ENCODE peak calls at places on chromosomes 5 and 9, in ten cellular contexts. One of them, this sample, is unnamed.

GRCh38 chr5:179908528-179908927 is 831 bp upstream of the TBC1D9B start:
- DNase-seq in KBM-7: no peak
- DNase-seq in 8988T: no peak
- DNase-seq in activated CD4-positive, alpha-beta memory T cell treated with anti-CD3 and anti-CD28 coated beads, Interleukin-2, amount 10 ng/mL, durations not matched to agents 7 days and 5 days: no peak
- DNase-seq in stimulated activated CD4-positive, alpha-beta T cell treated with anti-CD3 and anti-CD28 coated beads, Interleukin-2, amount 100 ng/mL, for 24 hours: no peak
- DNase-seq in activated CD4-positive, alpha-beta T cell treated with anti-CD3 and anti-CD28 coated beads for 36 hours: peak
- DNase-seq in neural progenitor cell: peak
- DNase-seq in OCI-LY7: peak
- DNase-seq in amniotic epithelial cell: no peak
- DNase-seq in testis: no peak
- DNase-seq in this sample: no peak

GRCh38 chr9:4182831-4183230 is 117.0 kb downstream of the GLIS3 start:
- DNase-seq in KBM-7: no peak
- DNase-seq in 8988T: no peak
- DNase-seq in activated CD4-positive, alpha-beta memory T cell treated with anti-CD3 and anti-CD28 coated beads, Interleukin-2, amount 10 ng/mL, durations not matched to agents 7 days and 5 days: no peak
- DNase-seq in stimulated activated CD4-positive, alpha-beta T cell treated with anti-CD3 and anti-CD28 coated beads, Interleukin-2, amount 100 ng/mL, for 24 hours: no peak
- DNase-seq in activated CD4-positive, alpha-beta T cell treated with anti-CD3 and anti-CD28 coated beads for 36 hours: no peak
- DNase-seq in neural progenitor cell: no peak
- DNase-seq in OCI-LY7: no peak
- DNase-seq in amniotic epithelial cell: peak
- DNase-seq in testis: no peak
- DNase-seq in this sample: no peak

GRCh38 chr9:134947265-134947955 is 29.7 kb upstream of the FCN1 start:
- DNase-seq in KBM-7: no peak
- DNase-seq in 8988T: no peak
- DNase-seq in activated CD4-positive, alpha-beta memory T cell treated with anti-CD3 and anti-CD28 coated beads, Interleukin-2, amount 10 ng/mL, durations not matched to agents 7 days and 5 days: no peak
- DNase-seq in stimulated activated CD4-positive, alpha-beta T cell treated with anti-CD3 and anti-CD28 coated beads, Interleukin-2, amount 100 ng/mL, for 24 hours: no peak
- DNase-seq in activated CD4-positive, alpha-beta T cell treated with anti-CD3 and anti-CD28 coated beads for 36 hours: no peak
- DNase-seq in neural progenitor cell: no peak
- DNase-seq in OCI-LY7: no peak
- DNase-seq in amniotic epithelial cell: no peak
- DNase-seq in testis: peak
- DNase-seq in this sample: no peak

GRCh38 chr9:13270734-13271133 is 8.8 kb downstream of the MPDZ start:
- DNase-seq in KBM-7: no peak
- DNase-seq in 8988T: no peak
- DNase-seq in activated CD4-positive, alpha-beta memory T cell treated with anti-CD3 and anti-CD28 coated beads, Interleukin-2, amount 10 ng/mL, durations not matched to agents 7 days and 5 days: no peak
- DNase-seq in stimulated activated CD4-positive, alpha-beta T cell treated with anti-CD3 and anti-CD28 coated beads, Interleukin-2, amount 100 ng/mL, for 24 hours: no peak
- DNase-seq in activated CD4-positive, alpha-beta T cell treated with anti-CD3 and anti-CD28 coated beads for 36 hours: no peak
- DNase-seq in neural progenitor cell: no peak
- DNase-seq in OCI-LY7: no peak
- DNase-seq in amniotic epithelial cell: no peak
- DNase-seq in testis: no peak
- DNase-seq in this sample: no peak

GRCh38 chr5:50694027-50694590 is 27.7 kb downstream of the PARP8 start:
- DNase-seq in KBM-7: no peak
- DNase-seq in 8988T: no peak
- DNase-seq in activated CD4-positive, alpha-beta memory T cell treated with anti-CD3 and anti-CD28 coated beads, Interleukin-2, amount 10 ng/mL, durations not matched to agents 7 days and 5 days: no peak
- DNase-seq in stimulated activated CD4-positive, alpha-beta T cell treated with anti-CD3 and anti-CD28 coated beads, Interleukin-2, amount 100 ng/mL, for 24 hours: no peak
- DNase-seq in activated CD4-positive, alpha-beta T cell treated with anti-CD3 and anti-CD28 coated beads for 36 hours: no peak
- DNase-seq in neural progenitor cell: no peak
- DNase-seq in OCI-LY7: no peak
- DNase-seq in amniotic epithelial cell: no peak
- DNase-seq in testis: no peak
- DNase-seq in this sample: no peak

GRCh38 chr5:54581831-54582548 is 64.4 kb downstream of the SNX18 start:
- DNase-seq in KBM-7: no peak
- DNase-seq in 8988T: no peak
- DNase-seq in activated CD4-positive, alpha-beta memory T cell treated with anti-CD3 and anti-CD28 coated beads, Interleukin-2, amount 10 ng/mL, durations not matched to agents 7 days and 5 days: no peak
- DNase-seq in stimulated activated CD4-positive, alpha-beta T cell treated with anti-CD3 and anti-CD28 coated beads, Interleukin-2, amount 100 ng/mL, for 24 hours: no peak
- DNase-seq in activated CD4-positive, alpha-beta T cell treated with anti-CD3 and anti-CD28 coated beads for 36 hours: no peak
- DNase-seq in neural progenitor cell: no peak
- DNase-seq in OCI-LY7: no peak
- DNase-seq in amniotic epithelial cell: peak
- DNase-seq in testis: no peak
- DNase-seq in this sample: no peak

GRCh38 chr5:138370537-138370936 is 18.1 kb downstream of the KDM3B start:
- DNase-seq in KBM-7: no peak
- DNase-seq in 8988T: no peak
- DNase-seq in activated CD4-positive, alpha-beta memory T cell treated with anti-CD3 and anti-CD28 coated beads, Interleukin-2, amount 10 ng/mL, durations not matched to agents 7 days and 5 days: no peak
- DNase-seq in stimulated activated CD4-positive, alpha-beta T cell treated with anti-CD3 and anti-CD28 coated beads, Interleukin-2, amount 100 ng/mL, for 24 hours: no peak
- DNase-seq in activated CD4-positive, alpha-beta T cell treated with anti-CD3 and anti-CD28 coated beads for 36 hours: no peak
- DNase-seq in neural progenitor cell: no peak
- DNase-seq in OCI-LY7: no peak
- DNase-seq in amniotic epithelial cell: no peak
- DNase-seq in testis: no peak
- DNase-seq in this sample: no peak

GRCh38 chr9:78029601-78030552 is 1.7 kb downstream of the GNAQ start:
- DNase-seq in KBM-7: peak
- DNase-seq in 8988T: peak
- DNase-seq in activated CD4-positive, alpha-beta memory T cell treated with anti-CD3 and anti-CD28 coated beads, Interleukin-2, amount 10 ng/mL, durations not matched to agents 7 days and 5 days: peak
- DNase-seq in stimulated activated CD4-positive, alpha-beta T cell treated with anti-CD3 and anti-CD28 coated beads, Interleukin-2, amount 100 ng/mL, for 24 hours: peak
- DNase-seq in activated CD4-positive, alpha-beta T cell treated with anti-CD3 and anti-CD28 coated beads for 36 hours: peak
- DNase-seq in neural progenitor cell: peak
- DNase-seq in OCI-LY7: no peak
- DNase-seq in amniotic epithelial cell: no peak
- DNase-seq in testis: peak
- DNase-seq in this sample: peak

GRCh38 chr5:34923694-34924461 is 5.5 kb upstream of the DNAJC21 start:
- DNase-seq in KBM-7: peak
- DNase-seq in 8988T: peak
- DNase-seq in activated CD4-positive, alpha-beta memory T cell treated with anti-CD3 and anti-CD28 coated beads, Interleukin-2, amount 10 ng/mL, durations not matched to agents 7 days and 5 days: peak
- DNase-seq in stimulated activated CD4-positive, alpha-beta T cell treated with anti-CD3 and anti-CD28 coated beads, Interleukin-2, amount 100 ng/mL, for 24 hours: peak
- DNase-seq in activated CD4-positive, alpha-beta T cell treated with anti-CD3 and anti-CD28 coated beads for 36 hours: peak
- DNase-seq in neural progenitor cell: no peak
- DNase-seq in OCI-LY7: no peak
- DNase-seq in amniotic epithelial cell: peak
- DNase-seq in testis: no peak
- DNase-seq in this sample: no peak

GRCh38 chr9:29691758-29692407 is 2118.6 kb upstream of the C9orf72 start:
- DNase-seq in KBM-7: peak
- DNase-seq in 8988T: no peak
- DNase-seq in activated CD4-positive, alpha-beta memory T cell treated with anti-CD3 and anti-CD28 coated beads, Interleukin-2, amount 10 ng/mL, durations not matched to agents 7 days and 5 days: no peak
- DNase-seq in stimulated activated CD4-positive, alpha-beta T cell treated with anti-CD3 and anti-CD28 coated beads, Interleukin-2, amount 100 ng/mL, for 24 hours: no peak
- DNase-seq in activated CD4-positive, alpha-beta T cell treated with anti-CD3 and anti-CD28 coated beads for 36 hours: peak
- DNase-seq in neural progenitor cell: peak
- DNase-seq in OCI-LY7: peak
- DNase-seq in amniotic epithelial cell: peak
- DNase-seq in testis: peak
- DNase-seq in this sample: peak

GRCh38 chr5:104096451-104096850 is 533.9 kb upstream of the NUDT12 start:
- DNase-seq in KBM-7: no peak
- DNase-seq in 8988T: no peak
- DNase-seq in activated CD4-positive, alpha-beta memory T cell treated with anti-CD3 and anti-CD28 coated beads, Interleukin-2, amount 10 ng/mL, durations not matched to agents 7 days and 5 days: no peak
- DNase-seq in stimulated activated CD4-positive, alpha-beta T cell treated with anti-CD3 and anti-CD28 coated beads, Interleukin-2, amount 100 ng/mL, for 24 hours: no peak
- DNase-seq in activated CD4-positive, alpha-beta T cell treated with anti-CD3 and anti-CD28 coated beads for 36 hours: no peak
- DNase-seq in neural progenitor cell: no peak
- DNase-seq in OCI-LY7: no peak
- DNase-seq in amniotic epithelial cell: no peak
- DNase-seq in testis: no peak
- DNase-seq in this sample: no peak

GRCh38 chr9:134307223-134307600 is 19.0 kb upstream of the RXRA start:
- DNase-seq in KBM-7: no peak
- DNase-seq in 8988T: no peak
- DNase-seq in activated CD4-positive, alpha-beta memory T cell treated with anti-CD3 and anti-CD28 coated beads, Interleukin-2, amount 10 ng/mL, durations not matched to agents 7 days and 5 days: no peak
- DNase-seq in stimulated activated CD4-positive, alpha-beta T cell treated with anti-CD3 and anti-CD28 coated beads, Interleukin-2, amount 100 ng/mL, for 24 hours: no peak
- DNase-seq in activated CD4-positive, alpha-beta T cell treated with anti-CD3 and anti-CD28 coated beads for 36 hours: no peak
- DNase-seq in neural progenitor cell: no peak
- DNase-seq in OCI-LY7: no peak
- DNase-seq in amniotic epithelial cell: no peak
- DNase-seq in testis: no peak
- DNase-seq in this sample: no peak

GRCh38 chr9:69809304-69809863 is 11.2 kb upstream of the CFAP95 start:
- DNase-seq in KBM-7: peak
- DNase-seq in 8988T: no peak
- DNase-seq in activated CD4-positive, alpha-beta memory T cell treated with anti-CD3 and anti-CD28 coated beads, Interleukin-2, amount 10 ng/mL, durations not matched to agents 7 days and 5 days: peak
- DNase-seq in stimulated activated CD4-positive, alpha-beta T cell treated with anti-CD3 and anti-CD28 coated beads, Interleukin-2, amount 100 ng/mL, for 24 hours: no peak
- DNase-seq in activated CD4-positive, alpha-beta T cell treated with anti-CD3 and anti-CD28 coated beads for 36 hours: peak
- DNase-seq in neural progenitor cell: peak
- DNase-seq in OCI-LY7: peak
- DNase-seq in amniotic epithelial cell: peak
- DNase-seq in testis: peak
- DNase-seq in this sample: no peak

GRCh38 chr9:87676976-87677775 is 48.7 kb upstream of the CTSL start:
- DNase-seq in KBM-7: peak
- DNase-seq in 8988T: no peak
- DNase-seq in activated CD4-positive, alpha-beta memory T cell treated with anti-CD3 and anti-CD28 coated beads, Interleukin-2, amount 10 ng/mL, durations not matched to agents 7 days and 5 days: no peak
- DNase-seq in stimulated activated CD4-positive, alpha-beta T cell treated with anti-CD3 and anti-CD28 coated beads, Interleukin-2, amount 100 ng/mL, for 24 hours: no peak
- DNase-seq in activated CD4-positive, alpha-beta T cell treated with anti-CD3 and anti-CD28 coated beads for 36 hours: no peak
- DNase-seq in neural progenitor cell: no peak
- DNase-seq in OCI-LY7: no peak
- DNase-seq in amniotic epithelial cell: peak
- DNase-seq in testis: peak
- DNase-seq in this sample: no peak

GRCh38 chr5:145925353-145925752 is 11.0 kb upstream of the SH3RF2 start:
- DNase-seq in KBM-7: no peak
- DNase-seq in 8988T: no peak
- DNase-seq in activated CD4-positive, alpha-beta memory T cell treated with anti-CD3 and anti-CD28 coated beads, Interleukin-2, amount 10 ng/mL, durations not matched to agents 7 days and 5 days: no peak
- DNase-seq in stimulated activated CD4-positive, alpha-beta T cell treated with anti-CD3 and anti-CD28 coated beads, Interleukin-2, amount 100 ng/mL, for 24 hours: no peak
- DNase-seq in activated CD4-positive, alpha-beta T cell treated with anti-CD3 and anti-CD28 coated beads for 36 hours: no peak
- DNase-seq in neural progenitor cell: peak
- DNase-seq in OCI-LY7: no peak
- DNase-seq in amniotic epithelial cell: peak
- DNase-seq in testis: no peak
- DNase-seq in this sample: no peak

GRCh38 chr5:157366741-157367684 is 93.0 kb upstream of the NIPAL4 start:
- DNase-seq in KBM-7: no peak
- DNase-seq in 8988T: no peak
- DNase-seq in activated CD4-positive, alpha-beta memory T cell treated with anti-CD3 and anti-CD28 coated beads, Interleukin-2, amount 10 ng/mL, durations not matched to agents 7 days and 5 days: no peak
- DNase-seq in stimulated activated CD4-positive, alpha-beta T cell treated with anti-CD3 and anti-CD28 coated beads, Interleukin-2, amount 100 ng/mL, for 24 hours: no peak
- DNase-seq in activated CD4-positive, alpha-beta T cell treated with anti-CD3 and anti-CD28 coated beads for 36 hours: no peak
- DNase-seq in neural progenitor cell: peak
- DNase-seq in OCI-LY7: peak
- DNase-seq in amniotic epithelial cell: peak
- DNase-seq in testis: peak
- DNase-seq in this sample: no peak

GRCh38 chr5:74945561-74946165 is 79.5 kb upstream of the FAM169A start:
- DNase-seq in KBM-7: peak
- DNase-seq in 8988T: no peak
- DNase-seq in activated CD4-positive, alpha-beta memory T cell treated with anti-CD3 and anti-CD28 coated beads, Interleukin-2, amount 10 ng/mL, durations not matched to agents 7 days and 5 days: peak
- DNase-seq in stimulated activated CD4-positive, alpha-beta T cell treated with anti-CD3 and anti-CD28 coated beads, Interleukin-2, amount 100 ng/mL, for 24 hours: peak
- DNase-seq in activated CD4-positive, alpha-beta T cell treated with anti-CD3 and anti-CD28 coated beads for 36 hours: peak
- DNase-seq in neural progenitor cell: no peak
- DNase-seq in OCI-LY7: no peak
- DNase-seq in amniotic epithelial cell: no peak
- DNase-seq in testis: no peak
- DNase-seq in this sample: no peak

GRCh38 chr5:121366515-121366914 is 485.2 kb upstream of the FTMT start:
- DNase-seq in KBM-7: no peak
- DNase-seq in 8988T: no peak
- DNase-seq in activated CD4-positive, alpha-beta memory T cell treated with anti-CD3 and anti-CD28 coated beads, Interleukin-2, amount 10 ng/mL, durations not matched to agents 7 days and 5 days: no peak
- DNase-seq in stimulated activated CD4-positive, alpha-beta T cell treated with anti-CD3 and anti-CD28 coated beads, Interleukin-2, amount 100 ng/mL, for 24 hours: no peak
- DNase-seq in activated CD4-positive, alpha-beta T cell treated with anti-CD3 and anti-CD28 coated beads for 36 hours: no peak
- DNase-seq in neural progenitor cell: no peak
- DNase-seq in OCI-LY7: no peak
- DNase-seq in amniotic epithelial cell: peak
- DNase-seq in testis: no peak
- DNase-seq in this sample: no peak

GRCh38 chr9:124209279-124209678 is 48.5 kb upstream of the NEK6 start:
- DNase-seq in KBM-7: peak
- DNase-seq in 8988T: no peak
- DNase-seq in activated CD4-positive, alpha-beta memory T cell treated with anti-CD3 and anti-CD28 coated beads, Interleukin-2, amount 10 ng/mL, durations not matched to agents 7 days and 5 days: no peak
- DNase-seq in stimulated activated CD4-positive, alpha-beta T cell treated with anti-CD3 and anti-CD28 coated beads, Interleukin-2, amount 100 ng/mL, for 24 hours: no peak
- DNase-seq in activated CD4-positive, alpha-beta T cell treated with anti-CD3 and anti-CD28 coated beads for 36 hours: no peak
- DNase-seq in neural progenitor cell: peak
- DNase-seq in OCI-LY7: no peak
- DNase-seq in amniotic epithelial cell: no peak
- DNase-seq in testis: no peak
- DNase-seq in this sample: no peak

GRCh38 chr9:22645893-22646292 is 199.3 kb downstream of the DMRTA1 start:
- DNase-seq in KBM-7: no peak
- DNase-seq in 8988T: no peak
- DNase-seq in activated CD4-positive, alpha-beta memory T cell treated with anti-CD3 and anti-CD28 coated beads, Interleukin-2, amount 10 ng/mL, durations not matched to agents 7 days and 5 days: no peak
- DNase-seq in stimulated activated CD4-positive, alpha-beta T cell treated with anti-CD3 and anti-CD28 coated beads, Interleukin-2, amount 100 ng/mL, for 24 hours: no peak
- DNase-seq in activated CD4-positive, alpha-beta T cell treated with anti-CD3 and anti-CD28 coated beads for 36 hours: no peak
- DNase-seq in neural progenitor cell: no peak
- DNase-seq in OCI-LY7: no peak
- DNase-seq in amniotic epithelial cell: peak
- DNase-seq in testis: no peak
- DNase-seq in this sample: no peak

GRCh38 chr9:93679536-93680444 is 103.4 kb downstream of the PHF2 start:
- DNase-seq in KBM-7: no peak
- DNase-seq in 8988T: peak
- DNase-seq in activated CD4-positive, alpha-beta memory T cell treated with anti-CD3 and anti-CD28 coated beads, Interleukin-2, amount 10 ng/mL, durations not matched to agents 7 days and 5 days: peak
- DNase-seq in stimulated activated CD4-positive, alpha-beta T cell treated with anti-CD3 and anti-CD28 coated beads, Interleukin-2, amount 100 ng/mL, for 24 hours: peak
- DNase-seq in activated CD4-positive, alpha-beta T cell treated with anti-CD3 and anti-CD28 coated beads for 36 hours: peak
- DNase-seq in neural progenitor cell: no peak
- DNase-seq in OCI-LY7: no peak
- DNase-seq in amniotic epithelial cell: no peak
- DNase-seq in testis: peak
- DNase-seq in this sample: peak

GRCh38 chr5:139474815-139475791 is 4.3 kb downstream of the SMIM33 start:
- DNase-seq in KBM-7: peak
- DNase-seq in 8988T: no peak
- DNase-seq in activated CD4-positive, alpha-beta memory T cell treated with anti-CD3 and anti-CD28 coated beads, Interleukin-2, amount 10 ng/mL, durations not matched to agents 7 days and 5 days: no peak
- DNase-seq in stimulated activated CD4-positive, alpha-beta T cell treated with anti-CD3 and anti-CD28 coated beads, Interleukin-2, amount 100 ng/mL, for 24 hours: no peak
- DNase-seq in activated CD4-positive, alpha-beta T cell treated with anti-CD3 and anti-CD28 coated beads for 36 hours: peak
- DNase-seq in neural progenitor cell: no peak
- DNase-seq in OCI-LY7: no peak
- DNase-seq in amniotic epithelial cell: peak
- DNase-seq in testis: no peak
- DNase-seq in this sample: peak

GRCh38 chr5:133265720-133266575 is 214.1 kb downstream of the HSPA4 start:
- DNase-seq in KBM-7: no peak
- DNase-seq in 8988T: no peak
- DNase-seq in activated CD4-positive, alpha-beta memory T cell treated with anti-CD3 and anti-CD28 coated beads, Interleukin-2, amount 10 ng/mL, durations not matched to agents 7 days and 5 days: no peak
- DNase-seq in stimulated activated CD4-positive, alpha-beta T cell treated with anti-CD3 and anti-CD28 coated beads, Interleukin-2, amount 100 ng/mL, for 24 hours: no peak
- DNase-seq in activated CD4-positive, alpha-beta T cell treated with anti-CD3 and anti-CD28 coated beads for 36 hours: no peak
- DNase-seq in neural progenitor cell: no peak
- DNase-seq in OCI-LY7: no peak
- DNase-seq in amniotic epithelial cell: no peak
- DNase-seq in testis: peak
- DNase-seq in this sample: no peak

GRCh38 chr5:137743031-137743640 is 7.2 kb upstream of the KLHL3 start:
- DNase-seq in KBM-7: peak
- DNase-seq in 8988T: no peak
- DNase-seq in activated CD4-positive, alpha-beta memory T cell treated with anti-CD3 and anti-CD28 coated beads, Interleukin-2, amount 10 ng/mL, durations not matched to agents 7 days and 5 days: peak
- DNase-seq in stimulated activated CD4-positive, alpha-beta T cell treated with anti-CD3 and anti-CD28 coated beads, Interleukin-2, amount 100 ng/mL, for 24 hours: peak
- DNase-seq in activated CD4-positive, alpha-beta T cell treated with anti-CD3 and anti-CD28 coated beads for 36 hours: peak
- DNase-seq in neural progenitor cell: peak
- DNase-seq in OCI-LY7: peak
- DNase-seq in amniotic epithelial cell: peak
- DNase-seq in testis: peak
- DNase-seq in this sample: peak

GRCh38 chr9:108477538-108478006 is 378.2 kb downstream of the ACTL7B start:
- DNase-seq in KBM-7: no peak
- DNase-seq in 8988T: no peak
- DNase-seq in activated CD4-positive, alpha-beta memory T cell treated with anti-CD3 and anti-CD28 coated beads, Interleukin-2, amount 10 ng/mL, durations not matched to agents 7 days and 5 days: no peak
- DNase-seq in stimulated activated CD4-positive, alpha-beta T cell treated with anti-CD3 and anti-CD28 coated beads, Interleukin-2, amount 100 ng/mL, for 24 hours: no peak
- DNase-seq in activated CD4-positive, alpha-beta T cell treated with anti-CD3 and anti-CD28 coated beads for 36 hours: no peak
- DNase-seq in neural progenitor cell: no peak
- DNase-seq in OCI-LY7: no peak
- DNase-seq in amniotic epithelial cell: peak
- DNase-seq in testis: no peak
- DNase-seq in this sample: no peak

GRCh38 chr5:78509145-78509865 is 139.3 kb downstream of the LHFPL2 start:
- DNase-seq in KBM-7: peak
- DNase-seq in 8988T: no peak
- DNase-seq in activated CD4-positive, alpha-beta memory T cell treated with anti-CD3 and anti-CD28 coated beads, Interleukin-2, amount 10 ng/mL, durations not matched to agents 7 days and 5 days: no peak
- DNase-seq in stimulated activated CD4-positive, alpha-beta T cell treated with anti-CD3 and anti-CD28 coated beads, Interleukin-2, amount 100 ng/mL, for 24 hours: no peak
- DNase-seq in activated CD4-positive, alpha-beta T cell treated with anti-CD3 and anti-CD28 coated beads for 36 hours: peak
- DNase-seq in neural progenitor cell: no peak
- DNase-seq in OCI-LY7: no peak
- DNase-seq in amniotic epithelial cell: no peak
- DNase-seq in testis: no peak
- DNase-seq in this sample: no peak

GRCh38 chr5:27325513-27325912 is 287.1 kb upstream of the CDH9 start:
- DNase-seq in KBM-7: no peak
- DNase-seq in 8988T: no peak
- DNase-seq in activated CD4-positive, alpha-beta memory T cell treated with anti-CD3 and anti-CD28 coated beads, Interleukin-2, amount 10 ng/mL, durations not matched to agents 7 days and 5 days: no peak
- DNase-seq in stimulated activated CD4-positive, alpha-beta T cell treated with anti-CD3 and anti-CD28 coated beads, Interleukin-2, amount 100 ng/mL, for 24 hours: no peak
- DNase-seq in activated CD4-positive, alpha-beta T cell treated with anti-CD3 and anti-CD28 coated beads for 36 hours: no peak
- DNase-seq in neural progenitor cell: no peak
- DNase-seq in OCI-LY7: no peak
- DNase-seq in amniotic epithelial cell: no peak
- DNase-seq in testis: no peak
- DNase-seq in this sample: no peak

GRCh38 chr5:171762841-171763408 is 22.7 kb upstream of the SMIM23 start:
- DNase-seq in KBM-7: no peak
- DNase-seq in 8988T: no peak
- DNase-seq in activated CD4-positive, alpha-beta memory T cell treated with anti-CD3 and anti-CD28 coated beads, Interleukin-2, amount 10 ng/mL, durations not matched to agents 7 days and 5 days: no peak
- DNase-seq in stimulated activated CD4-positive, alpha-beta T cell treated with anti-CD3 and anti-CD28 coated beads, Interleukin-2, amount 100 ng/mL, for 24 hours: no peak
- DNase-seq in activated CD4-positive, alpha-beta T cell treated with anti-CD3 and anti-CD28 coated beads for 36 hours: no peak
- DNase-seq in neural progenitor cell: no peak
- DNase-seq in OCI-LY7: no peak
- DNase-seq in amniotic epithelial cell: no peak
- DNase-seq in testis: no peak
- DNase-seq in this sample: no peak